ENCODE peak calls at places on chromosome 10, in five cellular contexts. One of them, this sample, is unnamed.

GRCh38 chr10:69757553-69758309 is 44.0 kb upstream of the COL13A1 start:
- DNase-seq in suprapubic skin: no peak
- DNase-seq in dorsolateral prefrontal cortex: peak; percentile 48
- DNase-seq in sigmoid colon: peak; percentile 57
- DNase-seq in caudate nucleus: no peak
- DNase-seq in this sample: no peak

GRCh38 chr10:14460447-14460846 is 129.7 kb upstream of the FRMD4A start:
- DNase-seq in suprapubic skin: no peak
- DNase-seq in dorsolateral prefrontal cortex: no peak
- DNase-seq in sigmoid colon: no peak
- DNase-seq in caudate nucleus: no peak
- DNase-seq in this sample: no peak

GRCh38 chr10:91536101-91536500 is 96.8 kb downstream of the PPP1R3C start:
- DNase-seq in suprapubic skin: no peak
- DNase-seq in dorsolateral prefrontal cortex: no peak
- DNase-seq in sigmoid colon: peak; percentile 80
- DNase-seq in caudate nucleus: no peak
- DNase-seq in this sample: no peak

GRCh38 chr10:57776688-57777432 is 490.8 kb downstream of the IPMK start:
- DNase-seq in suprapubic skin: no peak
- DNase-seq in dorsolateral prefrontal cortex: no peak
- DNase-seq in sigmoid colon: no peak
- DNase-seq in caudate nucleus: no peak
- DNase-seq in this sample: no peak

GRCh38 chr10:72124984-72125383 is 36.6 kb upstream of the SPOCK2 start:
- DNase-seq in suprapubic skin: no peak
- DNase-seq in dorsolateral prefrontal cortex: no peak
- DNase-seq in sigmoid colon: no peak
- DNase-seq in caudate nucleus: no peak
- DNase-seq in this sample: no peak

GRCh38 chr10:78570633-78571032 is 498.1 kb upstream of the ZMIZ1 start:
- DNase-seq in suprapubic skin: no peak
- DNase-seq in dorsolateral prefrontal cortex: peak; percentile 51
- DNase-seq in sigmoid colon: peak; percentile 61
- DNase-seq in caudate nucleus: no peak
- DNase-seq in this sample: no peak

GRCh38 chr10:111131168-111131799 is 54.5 kb downstream of the ADRA2A start:
- DNase-seq in suprapubic skin: no peak
- DNase-seq in dorsolateral prefrontal cortex: no peak
- DNase-seq in sigmoid colon: no peak
- DNase-seq in caudate nucleus: no peak
- DNase-seq in this sample: peak; percentile 48

GRCh38 chr10:74973993-74974392 is 137.5 kb upstream of the SAMD8 start:
- DNase-seq in suprapubic skin: no peak
- DNase-seq in dorsolateral prefrontal cortex: no peak
- DNase-seq in sigmoid colon: no peak
- DNase-seq in caudate nucleus: no peak
- DNase-seq in this sample: no peak

GRCh38 chr10:1546431-1547110 is 190.8 kb downstream of the ADARB2 start:
- DNase-seq in suprapubic skin: peak; percentile 20
- DNase-seq in dorsolateral prefrontal cortex: peak; percentile 56
- DNase-seq in sigmoid colon: peak; percentile 44
- DNase-seq in caudate nucleus: no peak
- DNase-seq in this sample: no peak

GRCh38 chr10:13074562-13075451 is 25.2 kb upstream of the OPTN start:
- DNase-seq in suprapubic skin: no peak
- DNase-seq in dorsolateral prefrontal cortex: peak; percentile 86
- DNase-seq in sigmoid colon: peak; percentile 76
- DNase-seq in caudate nucleus: peak; percentile 9
- DNase-seq in this sample: peak; percentile 94

GRCh38 chr10:132514841-132515521 is 22.6 kb upstream of the INPP5A start:
- DNase-seq in suprapubic skin: no peak
- DNase-seq in dorsolateral prefrontal cortex: peak; percentile 25
- DNase-seq in sigmoid colon: peak; percentile 70
- DNase-seq in caudate nucleus: no peak
- DNase-seq in this sample: peak; percentile 66

GRCh38 chr10:123552760-123553554 is 113.2 kb upstream of the GPR26 start:
- DNase-seq in suprapubic skin: no peak
- DNase-seq in dorsolateral prefrontal cortex: no peak
- DNase-seq in sigmoid colon: no peak
- DNase-seq in caudate nucleus: no peak
- DNase-seq in this sample: peak; percentile 28

GRCh38 chr10:100715445-100716385 is 29.7 kb upstream of the PAX2 start:
- DNase-seq in suprapubic skin: no peak
- DNase-seq in dorsolateral prefrontal cortex: no peak
- DNase-seq in sigmoid colon: peak; percentile 32
- DNase-seq in caudate nucleus: no peak
- DNase-seq in this sample: peak; percentile 75

GRCh38 chr10:98555011-98555619 is 108.4 kb upstream of the HPS1 start:
- DNase-seq in suprapubic skin: no peak
- DNase-seq in dorsolateral prefrontal cortex: no peak
- DNase-seq in sigmoid colon: no peak
- DNase-seq in caudate nucleus: no peak
- DNase-seq in this sample: peak; percentile 56

GRCh38 chr10:100877451-100877850 is 35.3 kb upstream of the SLF2 start:
- DNase-seq in suprapubic skin: no peak
- DNase-seq in dorsolateral prefrontal cortex: no peak
- DNase-seq in sigmoid colon: no peak
- DNase-seq in caudate nucleus: no peak
- DNase-seq in this sample: no peak

GRCh38 chr10:129870926-129871660 is 93.0 kb downstream of the EBF3 start:
- DNase-seq in suprapubic skin: no peak
- DNase-seq in dorsolateral prefrontal cortex: no peak
- DNase-seq in sigmoid colon: no peak
- DNase-seq in caudate nucleus: no peak
- DNase-seq in this sample: no peak

GRCh38 chr10:12389154-12389734 is 39.9 kb downstream of the CAMK1D start:
- DNase-seq in suprapubic skin: no peak
- DNase-seq in dorsolateral prefrontal cortex: no peak
- DNase-seq in sigmoid colon: no peak
- DNase-seq in caudate nucleus: no peak
- DNase-seq in this sample: no peak

GRCh38 chr10:88952647-88953111 is at the start of gene ACTA2:
- DNase-seq in suprapubic skin: no peak
- DNase-seq in dorsolateral prefrontal cortex: no peak
- DNase-seq in sigmoid colon: peak; percentile 93
- DNase-seq in caudate nucleus: no peak
- DNase-seq in this sample: no peak

GRCh38 chr10:58829839-58830238 is 317.2 kb downstream of the BICC1 start:
- DNase-seq in suprapubic skin: no peak
- DNase-seq in dorsolateral prefrontal cortex: no peak
- DNase-seq in sigmoid colon: no peak
- DNase-seq in caudate nucleus: no peak
- DNase-seq in this sample: no peak

GRCh38 chr10:129472696-129473555 is 5.9 kb downstream of the MGMT start:
- DNase-seq in suprapubic skin: no peak
- DNase-seq in dorsolateral prefrontal cortex: no peak
- DNase-seq in sigmoid colon: no peak
- DNase-seq in caudate nucleus: no peak
- DNase-seq in this sample: peak; percentile 20

GRCh38 chr10:34231441-34232180 is 583.5 kb downstream of the PARD3 start:
- DNase-seq in suprapubic skin: no peak
- DNase-seq in dorsolateral prefrontal cortex: no peak
- DNase-seq in sigmoid colon: no peak
- DNase-seq in caudate nucleus: no peak
- DNase-seq in this sample: no peak

GRCh38 chr10:35614312-35614711 is 9.2 kb downstream of the GJD4 start:
- DNase-seq in suprapubic skin: no peak
- DNase-seq in dorsolateral prefrontal cortex: no peak
- DNase-seq in sigmoid colon: no peak
- DNase-seq in caudate nucleus: no peak
- DNase-seq in this sample: no peak
- H3K27ac ChIP-seq in suprapubic skin: no peak overlapping the region
- H3K27ac ChIP-seq in dorsolateral prefrontal cortex: no peak overlapping the region
- H3K27ac ChIP-seq in sigmoid colon: no peak overlapping the region
- H3K27ac ChIP-seq in caudate nucleus: no peak overlapping the region
- H3K27ac ChIP-seq in this sample: no peak overlapping the region

GRCh38 chr10:73914036-73914435 is 3.1 kb downstream of the PLAU start:
- DNase-seq in suprapubic skin: no peak
- DNase-seq in dorsolateral prefrontal cortex: no peak
- DNase-seq in sigmoid colon: no peak
- DNase-seq in caudate nucleus: no peak
- DNase-seq in this sample: no peak
- H3K27ac ChIP-seq in suprapubic skin: no peak overlapping the region
- H3K27ac ChIP-seq in dorsolateral prefrontal cortex: no peak overlapping the region
- H3K27ac ChIP-seq in sigmoid colon: no peak overlapping the region
- H3K27ac ChIP-seq in caudate nucleus: no peak overlapping the region
- H3K27ac ChIP-seq in this sample: no peak overlapping the region

GRCh38 chr10:4281207-4281825 is 496.3 kb upstream of the KLF6 start:
- DNase-seq in suprapubic skin: no peak
- DNase-seq in dorsolateral prefrontal cortex: no peak
- DNase-seq in sigmoid colon: no peak
- DNase-seq in caudate nucleus: no peak
- DNase-seq in this sample: no peak

GRCh38 chr10:4282496-4282895 is 497.5 kb upstream of the KLF6 start:
- DNase-seq in suprapubic skin: no peak
- DNase-seq in dorsolateral prefrontal cortex: no peak
- DNase-seq in sigmoid colon: no peak
- DNase-seq in caudate nucleus: no peak
- DNase-seq in this sample: no peak

GRCh38 chr10:4279649-4280048 is 494.6 kb upstream of the KLF6 start:
- DNase-seq in suprapubic skin: no peak
- DNase-seq in dorsolateral prefrontal cortex: no peak
- DNase-seq in sigmoid colon: no peak
- DNase-seq in caudate nucleus: no peak
- DNase-seq in this sample: no peak

GRCh38 chr10:4278161-4278560 is 493.2 kb upstream of the KLF6 start:
- DNase-seq in suprapubic skin: no peak
- DNase-seq in dorsolateral prefrontal cortex: no peak
- DNase-seq in sigmoid colon: no peak
- DNase-seq in caudate nucleus: no peak
- DNase-seq in this sample: no peak

GRCh38 chr10:4280481-4281206 is 495.6 kb upstream of the KLF6 start:
- DNase-seq in suprapubic skin: no peak
- DNase-seq in dorsolateral prefrontal cortex: no peak
- DNase-seq in sigmoid colon: no peak
- DNase-seq in caudate nucleus: no peak
- DNase-seq in this sample: no peak
- H3K27ac ChIP-seq in suprapubic skin: peak overlapping the region; percentile 76
- H3K27ac ChIP-seq in dorsolateral prefrontal cortex: no peak overlapping the region
- H3K27ac ChIP-seq in sigmoid colon: peak overlapping the region; percentile 79
- H3K27ac ChIP-seq in caudate nucleus: no peak overlapping the region
- H3K27ac ChIP-seq in this sample: no peak overlapping the region

DNA sequence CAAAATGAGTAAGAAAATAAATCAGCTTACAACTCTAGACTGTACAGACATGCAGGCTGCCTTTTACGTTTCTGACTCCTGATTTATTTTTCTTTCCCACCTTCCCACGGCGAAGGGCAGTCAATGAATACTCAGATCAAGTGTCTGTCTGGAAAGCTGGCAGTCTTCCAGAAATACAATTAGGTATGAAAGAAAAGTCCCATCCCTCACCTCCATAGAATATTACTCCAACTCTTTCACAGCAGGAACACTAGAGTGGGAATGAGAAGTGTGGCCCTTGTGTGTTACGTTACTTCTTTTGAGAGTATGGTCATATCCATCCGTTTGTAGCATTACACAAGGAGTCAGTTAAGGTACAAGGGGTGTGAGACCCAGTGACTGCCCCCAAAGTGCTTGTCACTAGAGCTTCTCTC is 1.3 kb upstream of the PAPSS2 start:
- DNase-seq in suprapubic skin: no peak
- DNase-seq in dorsolateral prefrontal cortex: no peak
- DNase-seq in sigmoid colon: no peak
- DNase-seq in caudate nucleus: no peak
- DNase-seq in this sample: no peak
- H3K27ac ChIP-seq in suprapubic skin: no peak overlapping the region
- H3K27ac ChIP-seq in dorsolateral prefrontal cortex: no peak overlapping the region
- H3K27ac ChIP-seq in sigmoid colon: no peak overlapping the region
- H3K27ac ChIP-seq in caudate nucleus: no peak overlapping the region
- H3K27ac ChIP-seq in this sample: no peak overlapping the region

DNA sequence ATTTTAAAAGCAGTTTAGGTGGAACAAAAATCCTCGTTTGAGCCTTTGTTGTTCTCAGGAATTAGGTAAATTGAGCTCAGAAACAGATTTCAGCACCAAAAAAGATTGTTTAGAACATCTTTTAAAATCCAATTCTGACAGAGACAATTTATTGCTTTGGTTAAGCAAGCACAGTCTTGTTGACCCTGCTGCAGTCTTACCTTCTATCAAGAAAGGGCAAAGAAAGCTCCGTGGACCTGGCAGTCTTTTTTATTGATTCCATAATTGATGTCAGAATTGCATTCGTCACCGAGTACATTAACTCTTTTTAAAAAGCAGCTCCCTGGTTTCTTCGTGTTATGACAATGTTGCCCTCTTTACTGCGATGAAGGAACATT is 334.8 kb downstream of the FGFR2 start:
- DNase-seq in suprapubic skin: no peak
- DNase-seq in dorsolateral prefrontal cortex: no peak
- DNase-seq in sigmoid colon: no peak
- DNase-seq in caudate nucleus: no peak
- DNase-seq in this sample: no peak
- H3K27ac ChIP-seq in suprapubic skin: no peak overlapping the region
- H3K27ac ChIP-seq in dorsolateral prefrontal cortex: no peak overlapping the region
- H3K27ac ChIP-seq in sigmoid colon: no peak overlapping the region
- H3K27ac ChIP-seq in caudate nucleus: no peak overlapping the region
- H3K27ac ChIP-seq in this sample: no peak overlapping the region

GRCh38 chr10:3780766-3781457 is 4.1 kb downstream of the KLF6 start:
- DNase-seq in suprapubic skin: no peak
- DNase-seq in dorsolateral prefrontal cortex: no peak
- DNase-seq in sigmoid colon: peak; percentile 64
- DNase-seq in caudate nucleus: no peak
- DNase-seq in this sample: peak; percentile 41
- H3K27ac ChIP-seq in suprapubic skin: peak overlapping the region; percentile 100
- H3K27ac ChIP-seq in dorsolateral prefrontal cortex: peak overlapping the region; percentile 99
- H3K27ac ChIP-seq in sigmoid colon: peak overlapping the region; percentile 98
- H3K27ac ChIP-seq in caudate nucleus: peak overlapping the region; percentile 69
- H3K27ac ChIP-seq in this sample: no peak overlapping the region